ENCODE peak calls at places on chromosomes 1 and 21, in five cellular contexts. S is NT2/D1, P is HEK293T, L is HepG2, F is H1. H is an unnamed sample.

GRCh38 chr1:28062806-28063205 is 25.6 kb downstream of the EYA3 start:
- DNase-seq in S (no peak), P (no peak), L (no peak), F (no peak), H (no peak)

GRCh38 chr1:245550702-245551008 is 395.9 kb downstream of the KIF26B start:
- DNase-seq in S (no peak), P (no peak), L (no peak), F (no peak), H (no peak)

GRCh38 chr21:38569733-38570132 is 71.5 kb upstream of the ERG start:
- DNase-seq in S (no peak), P (no peak), L (no peak), F (no peak), H (no peak)

GRCh38 chr21:29377266-29377665 is 78.5 kb downstream of the BACH1 start:
- DNase-seq in S (no peak), P (no peak), L (no peak), F (no peak), H (no peak)

GRCh38 chr21:24852610-24853195 is 754.6 kb downstream of the MRPL39 start:
- DNase-seq in S (no peak), P (no peak), L (no peak), F (no peak), H (no peak)

GRCh38 chr21:34834852-34835501 is 166.2 kb downstream of the CLIC6 start:
- DNase-seq in S (no peak), P (no peak), L (no peak), F (no peak), H (no peak)

GRCh38 chr21:27761623-27762022 is 794.7 kb upstream of the ADAMTS5 start:
- DNase-seq in S (no peak), P (no peak), L (no peak), F (no peak), H (no peak)

GRCh38 chr1:100351095-100351884 is 1.0 kb upstream of the CDC14A start:
- DNase-seq in S (peak; percentile 97), P (peak; percentile 83), L (peak; percentile 93), F (peak; percentile 93), H (peak; percentile 82)

GRCh38 chr21:32457962-32458361 is 45.5 kb downstream of the EVA1C start:
- DNase-seq in S (no peak), P (no peak), L (no peak), F (no peak), H (no peak)

GRCh38 chr1:43653339-43653738 is 3.4 kb downstream of the KDM4A start:
- DNase-seq in S (peak; percentile 87), P (peak; percentile 42), L (no peak), F (peak; percentile 60), H (peak; percentile 16)

GRCh38 chr1:210467440-210468040 is 138.8 kb downstream of the HHAT start:
- DNase-seq in S (no peak), P (no peak), L (no peak), F (no peak), H (no peak)

GRCh38 chr1:244822878-244823277 is 12.6 kb upstream of the COX20 start:
- DNase-seq in S (no peak), P (no peak), L (no peak), F (no peak), H (no peak)

GRCh38 chr21:46116846-46117585 is 19.1 kb downstream of the COL6A2 start:
- DNase-seq in S (no peak), P (no peak), L (no peak), F (peak; percentile 41), H (no peak)

DNA sequence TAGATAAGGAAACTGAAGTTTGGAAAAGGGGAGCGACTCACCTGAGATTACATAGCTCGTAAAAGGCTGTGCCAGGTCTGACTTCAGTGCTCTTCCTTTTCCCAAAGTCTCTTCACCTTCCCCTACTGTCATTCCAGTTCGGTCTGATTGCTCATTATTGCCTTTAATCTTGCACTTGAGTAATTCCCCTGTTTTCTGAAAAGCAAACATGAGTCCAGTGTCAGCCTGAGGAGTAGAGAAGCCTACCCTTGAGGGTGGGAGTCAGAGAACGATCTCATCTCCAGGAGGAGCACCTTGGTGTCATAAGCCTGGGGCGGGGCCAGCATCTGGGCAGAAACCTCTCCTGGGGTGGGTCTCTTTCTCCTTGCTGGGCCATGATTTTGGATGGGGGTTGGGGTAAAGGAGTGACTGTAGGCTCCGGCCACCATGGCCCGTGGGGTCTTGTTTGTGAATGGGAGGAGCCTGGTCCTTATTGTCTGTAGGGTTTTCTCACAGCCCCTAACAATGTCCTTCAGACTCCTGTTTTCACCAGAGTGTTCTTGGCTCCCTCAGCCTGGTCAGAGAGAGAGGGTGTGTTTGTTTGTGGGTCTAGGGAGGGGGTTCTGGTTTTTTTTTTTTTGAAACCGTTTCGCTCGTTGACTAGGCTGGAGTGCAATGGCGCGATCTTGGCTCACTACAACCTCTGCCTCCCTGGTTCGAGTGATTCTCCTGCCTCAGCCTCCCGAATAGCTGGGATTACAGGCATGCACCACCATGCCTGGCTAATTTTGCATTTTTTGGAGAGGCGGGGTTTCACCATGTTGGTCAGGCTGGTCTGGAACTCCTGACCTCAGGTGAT is 6.0 kb downstream of the VANGL2 start:
- DNase-seq in S (no peak), P (no peak), L (no peak), F (peak; percentile 39), H (no peak)
- TF ChIP-seq SUZ12 in S (no peak), P (no peak), L (no peak), F (no peak), H (no peak)

DNA sequence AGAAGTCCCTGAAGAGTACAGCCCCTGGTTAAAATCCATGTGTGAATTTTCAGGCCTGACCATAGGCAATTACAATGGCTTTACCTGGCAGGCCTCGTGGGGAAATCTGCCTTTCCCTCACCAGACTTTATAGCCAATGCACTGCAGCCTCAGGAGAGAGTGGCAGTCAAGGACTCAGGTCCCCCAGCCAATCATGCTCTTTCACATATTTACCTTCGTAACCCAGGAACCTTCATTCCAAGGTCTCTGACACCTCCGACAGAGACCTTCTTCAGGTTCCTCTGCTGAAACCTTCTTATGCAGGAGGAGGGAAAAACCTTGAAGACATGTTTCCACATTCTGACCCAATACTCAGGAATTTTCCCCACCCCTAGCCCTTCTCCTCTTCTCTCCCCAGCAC is 118.9 kb downstream of the FASLG start:
- DNase-seq in S (no peak), P (no peak), L (no peak), F (no peak), H (no peak)
- TF ChIP-seq SUZ12 in S (no peak), P (no peak), L (no peak), F (no peak), H (no peak)

GRCh38 chr1:72917920-72918319 is 635.6 kb upstream of the NEGR1 start:
- DNase-seq in S (no peak), P (no peak), L (no peak), F (no peak), H (no peak)

GRCh38 chr1:72915581-72915980 is 633.2 kb upstream of the NEGR1 start:
- DNase-seq in S (peak; percentile 36), P (no peak), L (no peak), F (no peak), H (no peak)

DNA sequence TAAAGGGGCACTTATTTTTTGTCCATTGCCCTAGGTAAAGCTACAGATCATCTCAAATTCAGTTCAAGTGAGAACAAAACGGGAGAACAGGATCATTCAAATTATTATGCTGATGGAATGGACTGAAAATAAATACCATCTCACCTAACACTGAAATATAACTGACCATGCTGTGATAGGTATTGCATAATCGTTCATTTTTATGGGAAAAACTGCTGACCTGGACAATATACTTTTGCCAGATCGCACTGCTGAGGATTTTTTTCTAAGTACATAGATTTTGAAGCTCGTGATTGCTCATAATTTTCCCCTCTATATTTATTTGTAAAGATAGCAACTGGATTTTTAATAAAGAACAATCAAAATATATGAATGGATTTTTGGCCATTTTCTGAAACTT is 636.6 kb upstream of the NEGR1 start:
- DNase-seq in S (no peak), P (no peak), L (no peak), F (no peak), H (no peak)
- TF ChIP-seq SUZ12 in S (no peak), P (no peak), L (no peak), F (no peak), H (no peak)

DNA sequence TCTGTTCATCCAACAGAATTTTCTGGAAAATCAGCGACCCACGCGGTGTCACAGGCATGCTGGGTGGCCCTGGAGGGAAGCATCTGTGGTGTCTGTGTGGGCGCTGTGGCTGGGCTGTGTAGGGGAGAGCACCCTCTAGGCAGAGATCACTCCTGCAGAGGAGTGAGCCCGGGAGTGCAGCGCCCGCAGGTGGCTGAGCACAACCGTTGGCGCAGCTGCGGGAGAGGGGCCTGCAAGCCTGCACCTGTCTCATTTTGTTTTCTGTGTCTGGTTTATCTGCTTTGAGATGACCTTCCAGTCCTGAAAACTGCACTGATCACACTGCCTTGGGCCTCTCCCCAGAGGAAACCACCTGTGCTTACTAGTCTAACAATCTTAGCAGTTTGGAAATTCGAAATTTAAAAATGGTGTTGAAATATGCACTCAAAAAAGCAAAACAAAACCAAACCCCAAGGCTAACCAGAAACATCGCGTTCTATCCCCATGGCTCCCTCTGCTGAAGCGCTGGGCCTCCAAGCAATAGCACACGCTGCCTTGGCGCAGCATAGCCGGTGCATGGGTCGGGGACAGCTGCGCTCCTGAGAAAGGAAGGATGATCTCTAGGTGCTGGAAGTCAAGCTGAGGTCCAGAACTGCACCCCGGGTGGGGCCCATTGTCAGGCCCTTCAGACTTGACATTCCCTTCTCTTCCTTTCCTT is 4.8 kb downstream of the FAM3B start:
- DNase-seq in S (no peak), P (no peak), L (no peak), F (no peak), H (no peak)
- TF ChIP-seq SUZ12 in S (no peak), P (no peak), L (no peak), F (no peak), H (no peak)

DNA sequence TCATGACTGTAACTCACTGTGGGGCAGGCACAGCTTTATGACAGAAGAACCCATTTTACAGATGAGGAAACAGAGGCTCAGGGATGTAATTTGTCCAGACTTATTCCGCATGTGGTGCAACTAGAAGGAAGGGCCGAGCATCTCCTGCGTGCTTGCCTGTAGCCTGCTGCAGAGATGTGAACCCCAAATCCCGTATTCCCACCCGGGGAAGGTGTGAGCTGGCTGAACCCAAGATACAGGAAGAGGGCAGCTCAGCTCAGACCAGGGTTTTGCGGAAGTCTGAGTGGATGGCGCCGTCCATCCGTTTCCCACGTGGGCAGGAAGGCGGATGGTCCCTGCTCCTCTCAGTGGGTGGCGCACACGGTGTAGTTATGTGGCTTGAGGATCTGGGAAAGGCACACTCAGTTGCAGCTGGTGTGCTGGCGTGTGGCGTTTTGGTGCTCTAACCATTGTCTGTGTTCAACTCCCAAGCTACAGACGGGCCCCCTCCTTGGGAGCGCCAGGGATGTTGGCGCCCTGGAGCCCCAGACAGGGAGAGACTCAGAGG is 1.2 kb downstream of the CROCC start:
- DNase-seq in S (no peak), P (no peak), L (no peak), F (no peak), H (no peak)
- TF ChIP-seq SUZ12 in S (no peak), P (no peak), L (no peak), F (no peak), H (no peak)

DNA sequence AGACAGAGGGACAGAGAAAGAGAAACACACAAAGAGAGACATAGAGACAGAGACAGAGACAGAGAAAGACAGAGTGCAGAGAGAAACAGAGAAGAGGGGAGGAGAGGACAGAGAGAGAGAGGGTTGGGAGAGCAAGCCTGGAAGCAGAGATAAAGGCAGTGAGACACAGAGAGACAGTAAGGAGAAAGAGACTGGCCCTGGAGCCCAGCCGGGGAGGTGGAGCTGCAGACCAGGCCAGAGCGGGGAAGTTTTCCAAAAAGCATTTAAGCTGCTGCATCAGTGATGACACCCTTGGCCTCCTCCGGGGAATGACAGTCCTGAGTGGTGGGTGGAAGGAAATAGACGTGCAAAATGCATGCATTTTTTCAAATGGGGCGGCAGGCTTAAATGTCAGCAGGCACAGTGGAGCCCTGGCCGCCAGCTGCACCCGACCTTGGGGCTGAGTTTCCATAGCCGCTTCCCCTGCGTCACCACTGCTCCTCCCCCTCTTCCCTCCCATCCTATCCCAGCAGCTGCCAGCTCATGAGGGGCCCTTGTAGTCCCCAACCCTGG is 95.4 kb upstream of the KLHDC7A start:
- DNase-seq in S (no peak), P (no peak), L (no peak), F (peak; percentile 66), H (no peak)
- TF ChIP-seq SUZ12 in S (no peak), P (no peak), L (no peak), F (no peak), H (no peak)

H was measured in GM12878.